ENCODE peak calls at places on chromosome 1, in nine cellular contexts. S, X, U, B, R, M, Y, N and A are unnamed samples.

GRCh38 chr1:220226752-220227151 is 45.5 kb downstream of the RAB3GAP2 start:
- DNase-seq in X (no peak), Y (no peak), S (no peak), R (no peak), B (no peak), U (no peak), M (no peak), N (no peak), A (no peak)

GRCh38 chr1:188735567-188735966 is 1742.1 kb downstream of the BRINP3 start:
- DNase-seq in U (no peak), B (no peak), N (no peak), Y (no peak), M (no peak), X (no peak), R (peak), S (no peak), A (no peak)

GRCh38 chr1:231421616-231421970 is 494 bp downstream of the EGLN1 start:
- DNase-seq in X (peak), U (peak), Y (peak), N (no peak), M (peak), R (peak), B (peak), S (peak), A (no peak)

GRCh38 chr1:32266926-32267645 is 16.0 kb downstream of the LCK start:
- DNase-seq in N (no peak), B (no peak), S (no peak), U (no peak), X (no peak), M (peak), R (no peak), Y (no peak), A (no peak)

GRCh38 chr1:226882631-226883409 is 12.4 kb downstream of the PSEN2 start:
- DNase-seq in M (peak), Y (no peak), X (no peak), S (no peak), B (no peak), R (no peak), U (no peak), N (no peak), A (no peak)

GRCh38 chr1:31984419-31985347 is 29.0 kb upstream of the KHDRBS1 start:
- DNase-seq in S (no peak), U (peak), N (no peak), X (peak), Y (peak), M (peak), R (no peak), B (no peak), A (no peak)

GRCh38 chr1:245288796-245289195 is 134.0 kb downstream of the KIF26B start:
- DNase-seq in B (no peak), M (peak), U (no peak), R (peak), S (no peak), Y (no peak), N (peak), X (no peak), A (no peak)

GRCh38 chr1:85237613-85238012 is 21.8 kb downstream of the C1orf52 start:
- DNase-seq in R (no peak), S (no peak), M (no peak), N (no peak), U (no peak), B (no peak), Y (no peak), X (no peak), A (no peak)

GRCh38 chr1:115219937-115220336 is 118.1 kb downstream of the NGF start:
- DNase-seq in X (no peak), N (no peak), Y (no peak), S (no peak), U (no peak), R (no peak), B (peak), M (peak), A (no peak)

GRCh38 chr1:206808615-206809014 is 36.3 kb upstream of the IL10 start:
- DNase-seq in R (peak), N (no peak), X (no peak), M (peak), B (no peak), U (no peak), S (no peak), Y (peak), A (peak)

GRCh38 chr1:70685300-70686286 is 274.5 kb downstream of the CTH start:
- DNase-seq in N (peak), R (peak), B (peak), M (peak), U (peak), X (peak), S (peak), Y (no peak), A (peak)

GRCh38 chr1:81513796-81514354 is 286.9 kb upstream of the ADGRL2 start:
- DNase-seq in N (no peak), X (no peak), S (no peak), B (no peak), M (no peak), R (no peak), U (no peak), Y (no peak), A (no peak)

GRCh38 chr1:94529416-94529815 is 12.1 kb downstream of the F3 start:
- DNase-seq in B (no peak), N (no peak), X (no peak), R (no peak), M (no peak), Y (no peak), U (no peak), S (no peak), A (no peak)

GRCh38 chr1:2314297-2314802 is 77.0 kb downstream of the MORN1 start:
- DNase-seq in X (no peak), S (peak), U (peak), B (peak), Y (no peak), R (peak), N (no peak), M (peak), A (no peak)

GRCh38 chr1:51741121-51741681 is 124.3 kb downstream of the OSBPL9 start:
- DNase-seq in R (no peak), U (no peak), B (no peak), S (no peak), Y (no peak), X (no peak), M (no peak), N (no peak), A (no peak)

GRCh38 chr1:200479816-200480215 is 70.0 kb upstream of the ZNF281 start:
- DNase-seq in S (no peak), N (no peak), U (no peak), X (no peak), M (no peak), R (no peak), B (no peak), Y (no peak), A (no peak)

GRCh38 chr1:33547574-33547973 is 75.1 kb downstream of the ZSCAN20 start:
- DNase-seq in Y (no peak), B (no peak), S (no peak), R (no peak), X (no peak), U (no peak), M (no peak), N (no peak), A (no peak)

GRCh38 chr1:29975036-29975694 is 738.8 kb downstream of the PTPRU start:
- DNase-seq in R (peak), B (no peak), Y (no peak), M (peak), U (no peak), X (no peak), N (no peak), S (peak), A (no peak)

GRCh38 chr1:98651116-98651625 is 10.3 kb upstream of the SNX7 start:
- DNase-seq in X (no peak), N (no peak), S (peak), Y (no peak), U (no peak), B (no peak), M (no peak), R (no peak), A (no peak)

GRCh38 chr1:202698276-202698675 is 12.0 kb downstream of the SYT2 start:
- DNase-seq in R (no peak), U (no peak), S (no peak), X (no peak), B (no peak), M (no peak), Y (no peak), N (no peak), A (no peak)

GRCh38 chr1:15328245-15328784 is 81.3 kb downstream of the FHAD1 start:
- DNase-seq in R (no peak), U (no peak), M (no peak), X (no peak), N (no peak), B (peak), S (no peak), Y (no peak), A (no peak)

GRCh38 chr1:25922633-25923567 is 16.7 kb upstream of the STMN1 start:
- DNase-seq in X (peak), S (no peak), R (peak), Y (peak), N (no peak), U (peak), B (peak), M (peak), A (peak)

GRCh38 chr1:165116732-165117131 is 239.8 kb downstream of the LMX1A start:
- DNase-seq in M (peak), B (no peak), Y (no peak), R (no peak), U (no peak), X (no peak), N (peak), S (no peak), A (no peak)

GRCh38 chr1:225754940-225755635 is 22.5 kb upstream of the SRP9 start:
- DNase-seq in Y (no peak), S (no peak), X (no peak), N (no peak), R (no peak), U (no peak), B (peak), M (peak), A (no peak)

GRCh38 chr1:41618066-41618825 is 133.8 kb upstream of the EDN2 start:
- DNase-seq in U (no peak), R (no peak), X (no peak), Y (no peak), M (peak), N (no peak), B (peak), S (no peak), A (no peak)

GRCh38 chr1:202159534-202160371 is 649 bp downstream of the PTPN7 start:
- DNase-seq in S (no peak), R (no peak), U (no peak), M (no peak), B (no peak), X (no peak), Y (peak), N (no peak), A (no peak)

GRCh38 chr1:13760921-13761320 is 60.9 kb downstream of the PRDM2 start:
- DNase-seq in R (peak), U (no peak), M (no peak), X (no peak), S (no peak), N (no peak), Y (no peak), B (no peak), A (no peak)

GRCh38 chr1:27664291-27664690 is 7.7 kb downstream of the IFI6 start:
- DNase-seq in M (peak), B (no peak), R (no peak), U (no peak), Y (no peak), X (no peak), S (no peak), N (no peak), A (no peak)

GRCh38 chr1:192491804-192492554 is 83.6 kb upstream of the RGS1 start:
- DNase-seq in U (no peak), M (peak), R (no peak), Y (no peak), N (no peak), S (no peak), B (no peak), X (no peak), A (no peak)

GRCh38 chr1:182303778-182304177 is 87.8 kb downstream of the GLUL start:
- DNase-seq in Y (no peak), B (no peak), N (no peak), X (peak), S (no peak), U (no peak), M (no peak), R (no peak), A (no peak)

GRCh38 chr1:112247971-112248370 is 148.0 kb upstream of the CTTNBP2NL start:
- DNase-seq in N (no peak), Y (no peak), U (no peak), M (no peak), S (no peak), R (no peak), B (peak), X (peak), A (no peak)

GRCh38 chr1:216830402-216830801 is 107.2 kb upstream of the ESRRG start:
- DNase-seq in U (no peak), N (no peak), M (no peak), X (no peak), R (no peak), B (no peak), Y (no peak), S (no peak), A (no peak)

GRCh38 chr1:180301135-180301737 is 71.2 kb downstream of the LHX4 start:
- DNase-seq in R (no peak), N (no peak), S (no peak), M (peak), X (no peak), U (no peak), Y (no peak), B (no peak), A (no peak)

GRCh38 chr1:244057474-244058385 is 6.6 kb downstream of the ZBTB18 start:
- DNase-seq in X (no peak), B (no peak), S (no peak), M (no peak), Y (no peak), U (no peak), N (no peak), R (no peak), A (no peak)

GRCh38 chr1:10432910-10433785 is 2.9 kb downstream of the CENPS start:
- DNase-seq in M (no peak), X (no peak), U (no peak), Y (no peak), S (no peak), B (no peak), R (no peak), N (no peak), A (no peak)